ENCODE peak calls at places on chromosomes 5 and 9, in seven cellular contexts. H is mucosa of gallbladder; J is activated CD4-positive, alpha-beta T cell treated with anti-CD3 and anti-CD28 coated beads, Interleukin-2, amount 50 U/mL, for 4 hours; V is cerebellar cortex; M is HT-29; P is cardiac fibroblast; W is posterior vena cava. E is an unnamed sample.

GRCh38 chr5:134177197-134178171 is 734 bp upstream of the SKP1 start:
- DNase-seq in H (peak; percentile 64), J (no peak), V (peak; percentile 84), M (peak; percentile 87), P (peak; percentile 85), W (no peak), E (peak; percentile 80)

GRCh38 chr9:136268776-136269175 is 23.2 kb upstream of the QSOX2 start:
- DNase-seq in H (no peak), J (no peak), V (no peak), M (no peak), P (no peak), W (no peak), E (no peak)

GRCh38 chr9:123609844-123610243 is 253.8 kb downstream of the CRB2 start:
- DNase-seq in H (no peak), J (no peak), V (no peak), M (no peak), P (peak; percentile 18), W (no peak), E (no peak)

GRCh38 chr9:127886401-127886972 is 9.0 kb upstream of the AK1 start:
- DNase-seq in H (no peak), J (no peak), V (peak; percentile 67), M (no peak), P (no peak), W (no peak), E (no peak)

GRCh38 chr5:108830705-108831276 is 83.1 kb downstream of the FER start:
- DNase-seq in H (no peak), J (no peak), V (no peak), M (no peak), P (no peak), W (no peak), E (no peak)

GRCh38 chr9:79687131-79687447 is 115.3 kb downstream of the TLE4 start:
- DNase-seq in H (no peak), J (peak; percentile 4), V (no peak), M (no peak), P (no peak), W (no peak), E (no peak)

GRCh38 chr5:60287174-60287771 is 393.7 kb upstream of the PDE4D start:
- DNase-seq in H (no peak), J (no peak), V (peak; percentile 73), M (peak; percentile 85), P (peak; percentile 48), W (peak; percentile 78), E (peak; percentile 57)

GRCh38 chr9:69107801-69108200 is 66.3 kb upstream of the TJP2 start:
- DNase-seq in H (no peak), J (no peak), V (no peak), M (no peak), P (peak; percentile 60), W (no peak), E (no peak)

GRCh38 chr9:127311239-127311741 is 46.7 kb downstream of the GARNL3 start:
- DNase-seq in H (peak; percentile 80), J (peak; percentile 14), V (no peak), M (peak; percentile 69), P (peak; percentile 60), W (no peak), E (peak; percentile 52)

GRCh38 chr5:68187268-68188055 is 28.1 kb upstream of the PIK3R1 start:
- DNase-seq in H (peak; percentile 18), J (no peak), V (peak; percentile 60), M (no peak), P (peak; percentile 48), W (no peak), E (peak; percentile 46)

E was measured in fibroblast of villous mesenchyme.